ENCODE peak calls at places on chromosomes 1 and 21, in four cellular contexts. G is GM12878, U is HepG2, M is K562. D is an unnamed sample.

GRCh38 chr21:37463083-37463780 is 96.7 kb downstream of the DYRK1A start:
- DNase-seq in G (peak; percentile 12), M (peak; percentile 41), U (peak; percentile 32), D (peak; percentile 17)

GRCh38 chr1:67582625-67583461 is 102.2 kb upstream of the GADD45A start:
- DNase-seq in U (no peak), M (no peak), G (no peak), D (no peak)

GRCh38 chr1:117372863-117373412 is 5.7 kb downstream of the MAN1A2 start:
- DNase-seq in U (no peak), M (no peak), G (no peak), D (no peak)

GRCh38 chr1:213443415-213443814 is 392.4 kb downstream of the RPS6KC1 start:
- DNase-seq in M (no peak), G (no peak), U (no peak), D (no peak)

GRCh38 chr1:53574621-53575020 is 115.4 kb downstream of the DMRTB1 start:
- DNase-seq in U (no peak), M (no peak), G (no peak), D (no peak)

GRCh38 chr1:24995121-24995520 is 65.0 kb upstream of the RUNX3 start:
- DNase-seq in G (no peak), U (no peak), M (no peak), D (no peak)

GRCh38 chr1:244429818-244430217 is 21.9 kb downstream of the ADSS2 start:
- DNase-seq in M (no peak), U (no peak), G (no peak), D (no peak)

GRCh38 chr1:117590273-117590925 is 15.4 kb upstream of the TENT5C start:
- DNase-seq in G (no peak), U (no peak), M (no peak), D (no peak)

GRCh38 chr1:156291226-156292061 is 4.0 kb downstream of the GLMP start:
- DNase-seq in U (peak; percentile 94), M (peak; percentile 42), G (no peak), D (peak; percentile 62)

GRCh38 chr1:247528812-247529474 is 7.3 kb downstream of the OR2C3 start:
- DNase-seq in G (no peak), U (no peak), M (no peak), D (no peak)

GRCh38 chr1:238953448-238953847 is 432.9 kb upstream of the CHRM3 start:
- DNase-seq in G (no peak), M (no peak), U (no peak), D (no peak)

GRCh38 chr1:101357444-101357986 is 120.7 kb downstream of the S1PR1 start:
- DNase-seq in M (peak; percentile 87), U (peak; percentile 74), G (peak; percentile 95), D (peak; percentile 51)

GRCh38 chr1:6581561-6582305 is 1.9 kb downstream of the ZBTB48 start:
- DNase-seq in G (no peak), M (peak; percentile 74), U (no peak), D (no peak)

GRCh38 chr1:156489166-156489934 is 11.2 kb downstream of the MEF2D start:
- DNase-seq in G (no peak), U (no peak), M (peak; percentile 63), D (no peak)

GRCh38 chr1:234656070-234656875 is 46.3 kb upstream of the IRF2BP2 start:
- DNase-seq in M (no peak), U (no peak), G (no peak), D (no peak)

GRCh38 chr1:75233302-75233929 is 99.2 kb downstream of the LHX8 start:
- DNase-seq in M (peak; percentile 31), G (peak; percentile 4), U (peak; percentile 38), D (peak; percentile 2)

GRCh38 chr1:156544592-156545102 is 27.7 kb downstream of the IQGAP3 start:
- DNase-seq in G (no peak), U (no peak), M (no peak), D (no peak)

GRCh38 chr21:41966341-41966833 is 12.6 kb upstream of the C2CD2 start:
- DNase-seq in M (no peak), G (no peak), U (no peak), D (no peak)

GRCh38 chr1:44112486-44112885 is 6.1 kb upstream of the KLF17 start:
- DNase-seq in G (no peak), U (no peak), M (no peak), D (no peak)

GRCh38 chr1:231387770-231388669 is 34.1 kb downstream of the EGLN1 start:
- DNase-seq in G (no peak), M (no peak), U (no peak), D (no peak)

GRCh38 chr21:43815107-43815742 is 25.8 kb downstream of the RRP1 start:
- DNase-seq in U (no peak), M (peak; percentile 85), G (no peak), D (no peak)

GRCh38 chr1:151562661-151563060 is 22.6 kb downstream of the TUFT1 start:
- DNase-seq in G (no peak), M (no peak), U (no peak), D (no peak)

GRCh38 chr1:8397511-8397910 is 79.6 kb downstream of the SLC45A1 start:
- DNase-seq in M (no peak), G (peak; percentile 73), U (no peak), D (no peak)
- TF ChIP-seq CHD4 in M (no peak), G (no peak), U (no peak), D (no peak)

DNA sequence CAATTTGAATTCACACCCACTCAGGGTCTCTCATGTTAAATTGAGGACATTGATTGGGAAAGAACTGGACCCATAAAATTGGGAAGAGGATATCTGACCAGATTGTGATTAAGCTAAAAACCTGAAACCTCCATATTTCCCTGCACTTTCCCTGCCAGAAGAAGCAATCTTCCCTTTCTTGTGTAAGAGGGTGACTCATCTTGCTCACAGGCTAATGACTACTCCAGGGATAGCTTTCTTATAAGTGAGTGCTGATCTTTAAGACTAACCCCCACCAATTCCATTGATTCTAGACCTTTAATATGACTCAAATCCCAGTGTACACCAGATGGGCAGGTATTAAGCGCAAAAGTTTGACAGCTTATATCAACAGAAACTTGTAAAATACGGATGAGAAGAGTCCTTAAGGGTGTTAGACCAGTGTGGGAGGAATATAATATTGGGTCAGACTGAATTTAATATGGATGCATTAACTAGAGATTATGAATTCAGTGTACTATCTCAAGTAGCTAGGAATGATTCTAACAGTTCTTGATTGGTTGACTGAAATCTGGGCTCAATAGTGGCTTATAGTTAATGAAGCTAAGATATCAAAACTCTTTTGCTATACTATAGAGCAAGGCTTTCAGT is 12.1 kb upstream of the SGIP1 start:
- DNase-seq in U (no peak), G (no peak), M (no peak), D (peak; percentile 14)
- TF ChIP-seq CHD4 in U (no peak), G (no peak), M (no peak), D (no peak)

GRCh38 chr1:223313415-223313754 is 50.6 kb downstream of the SUSD4 start:
- DNase-seq in M (no peak), G (no peak), U (no peak), D (no peak)

GRCh38 chr1:223316082-223316481 is 47.9 kb downstream of the SUSD4 start:
- DNase-seq in G (no peak), M (no peak), U (no peak), D (no peak)

GRCh38 chr1:223312273-223312672 is 51.7 kb downstream of the SUSD4 start:
- DNase-seq in U (no peak), G (no peak), M (no peak), D (no peak)

GRCh38 chr1:223315660-223316059 is 48.3 kb downstream of the SUSD4 start:
- DNase-seq in G (no peak), M (no peak), U (no peak), D (no peak)

GRCh38 chr1:223312705-223313414 is 51.1 kb downstream of the SUSD4 start:
- DNase-seq in M (no peak), U (no peak), G (no peak), D (no peak)
- TF ChIP-seq CHD4 in M (no peak), U (no peak), G (no peak), D (no peak)

GRCh38 chr1:160981584-160982411 is 27.2 kb upstream of the ITLN2 start:
- DNase-seq in M (no peak), U (no peak), G (no peak), D (no peak)
- TF ChIP-seq CHD4 in M (no peak), U (no peak), G (no peak), D (no peak)